ENCODE peak calls at places on chromosomes 5 and 9, in four cellular contexts. One of them, this sample, is unnamed.

GRCh38 chr5:151498395-151499155 is 51.2 kb downstream of the SLC36A1 start:
- DNase-seq in fibroblast of lung: no peak
- DNase-seq in endothelial cell of umbilical vein: no peak
- DNase-seq in suprapubic skin: no peak
- DNase-seq in this sample: no peak

GRCh38 chr5:127898551-127899213 is 184.9 kb upstream of the SLC12A2 start:
- DNase-seq in fibroblast of lung: peak; percentile 23
- DNase-seq in endothelial cell of umbilical vein: no peak
- DNase-seq in suprapubic skin: no peak
- DNase-seq in this sample: peak; percentile 50

GRCh38 chr9:94554078-94554438 is 825 bp upstream of the PCAT7 start:
- DNase-seq in fibroblast of lung: no peak
- DNase-seq in endothelial cell of umbilical vein: no peak
- DNase-seq in suprapubic skin: no peak
- DNase-seq in this sample: no peak

GRCh38 chr5:126597156-126597555 is 2.1 kb upstream of the ALDH7A1 start:
- DNase-seq in fibroblast of lung: peak; percentile 84
- DNase-seq in endothelial cell of umbilical vein: peak; percentile 92
- DNase-seq in suprapubic skin: no peak
- DNase-seq in this sample: peak; percentile 55

GRCh38 chr5:131209506-131210191 is 38.9 kb downstream of the LYRM7 start:
- DNase-seq in fibroblast of lung: no peak
- DNase-seq in endothelial cell of umbilical vein: no peak
- DNase-seq in suprapubic skin: no peak
- DNase-seq in this sample: no peak

GRCh38 chr5:112848116-112848811 is 12.8 kb upstream of the SRP19 start:
- DNase-seq in fibroblast of lung: peak; percentile 72
- DNase-seq in endothelial cell of umbilical vein: peak; percentile 68
- DNase-seq in suprapubic skin: no peak
- DNase-seq in this sample: peak; percentile 90

GRCh38 chr9:84216151-84216550 is 124.4 kb downstream of the SLC28A3 start:
- DNase-seq in fibroblast of lung: no peak
- DNase-seq in endothelial cell of umbilical vein: no peak
- DNase-seq in suprapubic skin: no peak
- DNase-seq in this sample: no peak

GRCh38 chr9:1759901-1760300 is 255.2 kb upstream of the SMARCA2 start:
- DNase-seq in fibroblast of lung: no peak
- DNase-seq in endothelial cell of umbilical vein: no peak
- DNase-seq in suprapubic skin: no peak
- DNase-seq in this sample: no peak

GRCh38 chr5:74631088-74631960 is 9.2 kb downstream of the ENC1 start:
- DNase-seq in fibroblast of lung: peak; percentile 93
- DNase-seq in endothelial cell of umbilical vein: peak; percentile 86
- DNase-seq in suprapubic skin: no peak
- DNase-seq in this sample: peak; percentile 25

GRCh38 chr5:54309237-54309636 is 1.1 kb downstream of the ARL15 start:
- DNase-seq in fibroblast of lung: peak; percentile 12
- DNase-seq in endothelial cell of umbilical vein: peak; percentile 47
- DNase-seq in suprapubic skin: no peak
- DNase-seq in this sample: peak; percentile 41

GRCh38 chr9:113650207-113651131 is 186.9 kb downstream of the RGS3 start:
- DNase-seq in fibroblast of lung: peak; percentile 78
- DNase-seq in endothelial cell of umbilical vein: peak; percentile 86
- DNase-seq in suprapubic skin: peak; percentile 51
- DNase-seq in this sample: peak; percentile 61

DNA sequence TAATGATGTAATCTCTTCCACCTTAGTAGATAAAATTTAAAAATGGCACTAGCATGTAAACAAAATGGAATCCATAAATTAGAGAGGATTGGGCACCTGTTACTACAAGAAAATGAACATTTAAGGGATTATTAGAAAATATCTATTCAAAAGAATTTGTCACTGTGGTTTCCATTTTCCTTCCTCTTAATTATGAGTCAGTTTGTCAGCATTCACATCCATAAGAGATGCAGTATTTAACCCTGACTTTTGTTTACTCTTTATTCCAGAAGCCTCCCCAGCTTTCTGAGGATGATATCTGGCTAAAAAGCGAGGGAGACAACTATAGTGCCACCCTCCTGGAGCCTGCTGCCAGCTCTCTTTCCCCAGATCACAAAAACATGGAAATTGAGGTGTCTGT is 72.1 kb downstream of the C9orf152 start:
- DNase-seq in fibroblast of lung: no peak
- DNase-seq in endothelial cell of umbilical vein: no peak
- DNase-seq in suprapubic skin: no peak
- DNase-seq in this sample: no peak
- H3K4me1 ChIP-seq in fibroblast of lung: peaks cover 28% of the 10 kb centered on the region
- H3K4me1 ChIP-seq in endothelial cell of umbilical vein: peaks cover 49% of the 10 kb centered on the region
- H3K4me1 ChIP-seq in suprapubic skin: peaks cover 9% of the 10 kb centered on the region
- H3K4me1 ChIP-seq in this sample: peaks cover 43% of the 10 kb centered on the region

GRCh38 chr9:69178583-69179011 is 4.5 kb downstream of the TJP2 start:
- DNase-seq in fibroblast of lung: peak; percentile 60
- DNase-seq in endothelial cell of umbilical vein: peak; percentile 33
- DNase-seq in suprapubic skin: no peak
- DNase-seq in this sample: no peak
- H3K4me1 ChIP-seq in fibroblast of lung: peaks cover 21% of the 10 kb centered on the region
- H3K4me1 ChIP-seq in endothelial cell of umbilical vein: peaks cover 62% of the 10 kb centered on the region
- H3K4me1 ChIP-seq in suprapubic skin: peaks cover 72% of the 10 kb centered on the region
- H3K4me1 ChIP-seq in this sample: peaks cover 57% of the 10 kb centered on the region

GRCh38 chr9:18461496-18461895 is 12.5 kb upstream of the ADAMTSL1 start:
- DNase-seq in fibroblast of lung: no peak
- DNase-seq in endothelial cell of umbilical vein: no peak
- DNase-seq in suprapubic skin: no peak
- DNase-seq in this sample: no peak
- H3K4me1 ChIP-seq in fibroblast of lung: peaks cover 3% of the 10 kb centered on the region
- H3K4me1 ChIP-seq in endothelial cell of umbilical vein: peaks cover 36% of the 10 kb centered on the region
- H3K4me1 ChIP-seq in suprapubic skin: peaks cover 18% of the 10 kb centered on the region
- H3K4me1 ChIP-seq in this sample: peaks cover 34% of the 10 kb centered on the region

GRCh38 chr5:959581-960531 is 48.7 kb upstream of the NKD2 start:
- DNase-seq in fibroblast of lung: no peak
- DNase-seq in endothelial cell of umbilical vein: no peak
- DNase-seq in suprapubic skin: peak; percentile 62
- DNase-seq in this sample: no peak
- H3K4me1 ChIP-seq in fibroblast of lung: peaks cover 47% of the 10 kb centered on the region
- H3K4me1 ChIP-seq in endothelial cell of umbilical vein: peaks cover 19% of the 10 kb centered on the region
- H3K4me1 ChIP-seq in suprapubic skin: peaks cover 23% of the 10 kb centered on the region
- H3K4me1 ChIP-seq in this sample: peaks cover 33% of the 10 kb centered on the region

GRCh38 chr9:69922646-69923045 is 102.0 kb downstream of the CFAP95 start:
- DNase-seq in fibroblast of lung: no peak
- DNase-seq in endothelial cell of umbilical vein: no peak
- DNase-seq in suprapubic skin: no peak
- DNase-seq in this sample: no peak
- H3K4me1 ChIP-seq in fibroblast of lung: no peaks in the 10 kb centered on the region
- H3K4me1 ChIP-seq in endothelial cell of umbilical vein: no peaks in the 10 kb centered on the region
- H3K4me1 ChIP-seq in suprapubic skin: no peaks in the 10 kb centered on the region
- H3K4me1 ChIP-seq in this sample: no peaks in the 10 kb centered on the region

This sample was measured in adipocyte.